ENCODE peak calls at places on chromosome 18, in eight cellular contexts. One of them, this sample, is unnamed.

GRCh38 chr18:52992041-52992440 is 652.0 kb downstream of the DCC start:
- DNase-seq in A549: peak
- DNase-seq in NCI-H510A treated with DMSO at 0.1 percent for 48 hours: peak
- DNase-seq in kidney tubule cell: peak
- DNase-seq in naive thymus-derived CD4-positive, alpha-beta T cell: no peak
- DNase-seq in germinal center: no peak
- DNase-seq in fibroblast of lung: no peak
- DNase-seq in astrocyte of the spinal cord: no peak
- DNase-seq in this sample: no peak

GRCh38 chr18:4599312-4599711 is 144.2 kb upstream of the DLGAP1 start:
- DNase-seq in A549: no peak
- DNase-seq in kidney tubule cell: no peak
- DNase-seq in astrocyte of the spinal cord: no peak
- DNase-seq in fibroblast of lung: no peak
- DNase-seq in germinal center: no peak
- DNase-seq in NCI-H510A treated with DMSO at 0.1 percent for 48 hours: no peak
- DNase-seq in naive thymus-derived CD4-positive, alpha-beta T cell: no peak
- DNase-seq in this sample: no peak

GRCh38 chr18:4869101-4869500 is 328.0 kb downstream of the AKAIN1 start:
- DNase-seq in astrocyte of the spinal cord: no peak
- DNase-seq in A549: no peak
- DNase-seq in fibroblast of lung: no peak
- DNase-seq in naive thymus-derived CD4-positive, alpha-beta T cell: no peak
- DNase-seq in germinal center: no peak
- DNase-seq in NCI-H510A treated with DMSO at 0.1 percent for 48 hours: no peak
- DNase-seq in kidney tubule cell: no peak
- DNase-seq in this sample: no peak

GRCh38 chr18:64966667-64967066 is 784.1 kb upstream of the CDH7 start:
- DNase-seq in naive thymus-derived CD4-positive, alpha-beta T cell: no peak
- DNase-seq in A549: no peak
- DNase-seq in NCI-H510A treated with DMSO at 0.1 percent for 48 hours: peak
- DNase-seq in fibroblast of lung: no peak
- DNase-seq in kidney tubule cell: peak
- DNase-seq in germinal center: no peak
- DNase-seq in astrocyte of the spinal cord: no peak
- DNase-seq in this sample: no peak

GRCh38 chr18:79272916-79273315 is 122.8 kb upstream of the NFATC1 start:
- DNase-seq in A549: no peak
- DNase-seq in fibroblast of lung: no peak
- DNase-seq in kidney tubule cell: no peak
- DNase-seq in NCI-H510A treated with DMSO at 0.1 percent for 48 hours: no peak
- DNase-seq in germinal center: no peak
- DNase-seq in astrocyte of the spinal cord: no peak
- DNase-seq in naive thymus-derived CD4-positive, alpha-beta T cell: no peak
- DNase-seq in this sample: no peak

GRCh38 chr18:13447621-13448020 is 229.1 kb downstream of the LDLRAD4 start:
- DNase-seq in germinal center: no peak
- DNase-seq in astrocyte of the spinal cord: peak
- DNase-seq in NCI-H510A treated with DMSO at 0.1 percent for 48 hours: no peak
- DNase-seq in fibroblast of lung: peak
- DNase-seq in naive thymus-derived CD4-positive, alpha-beta T cell: no peak
- DNase-seq in A549: peak
- DNase-seq in kidney tubule cell: peak
- DNase-seq in this sample: no peak

GRCh38 chr18:2223859-2224258 is 347.4 kb downstream of the METTL4 start:
- DNase-seq in NCI-H510A treated with DMSO at 0.1 percent for 48 hours: no peak
- DNase-seq in A549: peak
- DNase-seq in fibroblast of lung: peak
- DNase-seq in kidney tubule cell: peak
- DNase-seq in astrocyte of the spinal cord: peak
- DNase-seq in germinal center: no peak
- DNase-seq in naive thymus-derived CD4-positive, alpha-beta T cell: no peak
- DNase-seq in this sample: peak

GRCh38 chr18:23453657-23454011 is 547 bp downstream of the RIOK3 start:
- DNase-seq in kidney tubule cell: peak
- DNase-seq in A549: peak
- DNase-seq in naive thymus-derived CD4-positive, alpha-beta T cell: peak
- DNase-seq in fibroblast of lung: peak
- DNase-seq in germinal center: no peak
- DNase-seq in astrocyte of the spinal cord: peak
- DNase-seq in NCI-H510A treated with DMSO at 0.1 percent for 48 hours: no peak
- DNase-seq in this sample: peak

GRCh38 chr18:35495821-35496368 is 1.9 kb downstream of the INO80C start:
- DNase-seq in astrocyte of the spinal cord: peak
- DNase-seq in naive thymus-derived CD4-positive, alpha-beta T cell: no peak
- DNase-seq in germinal center: no peak
- DNase-seq in fibroblast of lung: peak
- DNase-seq in NCI-H510A treated with DMSO at 0.1 percent for 48 hours: no peak
- DNase-seq in kidney tubule cell: no peak
- DNase-seq in A549: no peak
- DNase-seq in this sample: no peak